ENCODE peak calls at places on chromosome 19, in seven cellular contexts. N, S, F, X, J, R and O are unnamed samples.

GRCh38 chr19:45495178-45495577 is 1.7 kb downstream of the RTN2 start:
- DNase-seq in S (no peak), N (no peak), F (no peak), X (no peak), J (no peak), R (no peak), O (no peak)

GRCh38 chr19:54469496-54469934 is 3.6 kb downstream of the CDC42EP5 start:
- DNase-seq in F (no peak), S (no peak), R (no peak), N (no peak), X (no peak), J (no peak), O (no peak)

GRCh38 chr19:23943411-23943810 is 28.7 kb downstream of the ZNF726 start:
- DNase-seq in S (no peak), F (no peak), R (no peak), X (no peak), N (no peak), J (no peak), O (no peak)

GRCh38 chr19:30701178-30701577 is 329.0 kb downstream of the ZNF536 start:
- DNase-seq in J (no peak), F (no peak), N (no peak), S (no peak), R (no peak), X (no peak), O (no peak)

GRCh38 chr19:5954293-5954692 is 23.6 kb downstream of the RANBP3 start:
- DNase-seq in J (no peak), N (no peak), S (no peak), R (no peak), X (no peak), F (no peak), O (no peak)

GRCh38 chr19:48836089-48837017 is at the start of gene HSD17B14:
- DNase-seq in F (peak), R (no peak), X (peak), J (peak), N (no peak), S (no peak), O (no peak)

GRCh38 chr19:17985037-17985818 is 18.3 kb downstream of the KCNN1 start:
- DNase-seq in X (no peak), J (no peak), R (no peak), F (no peak), N (no peak), S (no peak), O (no peak)

GRCh38 chr19:49818691-49819331 is 722 bp downstream of the MED25 start:
- DNase-seq in X (no peak), S (no peak), J (no peak), R (no peak), N (no peak), F (no peak), O (no peak)

GRCh38 chr19:39372047-39372802 is 18.7 kb downstream of the PAF1 start:
- DNase-seq in S (peak), N (no peak), X (no peak), R (no peak), F (no peak), J (peak), O (no peak)

GRCh38 chr19:39409886-39410619 is 2.4 kb upstream of the PLEKHG2 start:
- DNase-seq in J (peak), X (no peak), N (no peak), R (peak), S (no peak), F (peak), O (peak)

GRCh38 chr19:57241181-57241580 is 749 bp downstream of the ZNF805 start:
- DNase-seq in J (peak), N (no peak), S (no peak), R (no peak), X (no peak), F (peak), O (no peak)

GRCh38 chr19:54105796-54106195 is 3.1 kb downstream of the NDUFA3 start:
- DNase-seq in X (peak), N (no peak), J (no peak), S (no peak), R (no peak), F (no peak), O (no peak)

GRCh38 chr19:47228937-47229673 is 1.9 kb downstream of the BBC3 start:
- DNase-seq in F (no peak), X (no peak), S (no peak), J (no peak), N (no peak), R (peak), O (peak)

GRCh38 chr19:47564081-47564480 is 8.9 kb downstream of the ZNF541 start:
- DNase-seq in S (no peak), X (no peak), N (no peak), J (no peak), F (no peak), R (no peak), O (no peak)

GRCh38 chr19:2544576-2545415 is 68.9 kb downstream of the GADD45B start:
- DNase-seq in F (no peak), S (no peak), R (no peak), X (peak), J (no peak), N (no peak), O (no peak)

GRCh38 chr19:39840492-39840891 is 5.7 kb downstream of the FBL start:
- DNase-seq in X (no peak), J (no peak), S (no peak), R (no peak), F (no peak), N (no peak), O (no peak)

GRCh38 chr19:15396436-15396835 is 16.8 kb upstream of the AKAP8 start:
- DNase-seq in S (no peak), R (no peak), X (no peak), J (no peak), F (no peak), N (no peak), O (no peak)

GRCh38 chr19:805600-806550 is 8.6 kb downstream of the PTBP1 start:
- DNase-seq in S (no peak), R (no peak), J (no peak), N (no peak), X (no peak), F (peak), O (no peak)

GRCh38 chr19:4676955-4677731 is 7.0 kb upstream of the MYDGF start:
- DNase-seq in N (no peak), X (peak), J (peak), F (peak), S (peak), R (no peak), O (no peak)

GRCh38 chr19:2546128-2547032 is 70.5 kb downstream of the GADD45B start:
- DNase-seq in F (no peak), R (no peak), X (no peak), S (no peak), J (peak), N (no peak), O (peak)

GRCh38 chr19:50580240-50580639 is 12.0 kb upstream of the LRRC4B start:
- DNase-seq in R (no peak), F (no peak), X (no peak), S (no peak), N (no peak), J (no peak), O (no peak)

GRCh38 chr19:14614099-14614412 is 31.2 kb downstream of the CLEC17A start:
- DNase-seq in R (no peak), N (no peak), X (no peak), S (no peak), J (no peak), F (no peak), O (peak)

GRCh38 chr19:51064534-51065220 is at the start of gene KLK13:
- DNase-seq in S (peak), N (no peak), X (no peak), J (peak), R (no peak), F (no peak), O (no peak)

GRCh38 chr19:8396563-8397203 is 6.5 kb downstream of the RAB11B start:
- DNase-seq in S (peak), N (peak), R (peak), J (peak), X (peak), F (peak), O (peak)

GRCh38 chr19:29084266-29084665 is 128.7 kb downstream of the UQCRFS1 start:
- DNase-seq in N (no peak), F (peak), X (no peak), J (peak), S (peak), R (no peak), O (no peak)

GRCh38 chr19:35517342-35517741 is 3.9 kb upstream of the DMKN start:
- DNase-seq in F (no peak), R (no peak), X (no peak), S (no peak), J (no peak), N (no peak), O (no peak)

GRCh38 chr19:50817941-50818858 is 5.4 kb downstream of the KLK1 start:
- DNase-seq in N (no peak), F (peak), J (peak), R (no peak), X (peak), S (no peak), O (peak)

GRCh38 chr19:13150919-13151604 is 851 bp downstream of the IER2 start:
- DNase-seq in S (no peak), J (peak), X (no peak), F (no peak), R (no peak), N (no peak), O (peak)

GRCh38 chr19:46722421-46723022 is 5.6 kb upstream of the PRKD2 start:
- DNase-seq in X (no peak), N (no peak), S (no peak), R (no peak), F (no peak), J (no peak), O (no peak)